ENCODE peak calls at places on chromosomes 16 and 17, in four cellular contexts. A is activated naive CD8-positive, alpha-beta T cell treated with anti-CD3 and anti-CD28 coated beads, Interleukin-2, amount 50 U/mL, for 24 hours; I is posterior cingulate gyrus; T is fibroblast of the aortic adventitia. U is an unnamed sample.

GRCh38 chr16:10827691-10828341 is 9.2 kb upstream of the TVP23A start:
- DNase-seq in A (no peak), I (no peak), T (peak), U (no peak)

GRCh38 chr16:15735610-15736009 is 85.6 kb downstream of the NDE1 start:
- DNase-seq in A (no peak), I (no peak), T (no peak), U (no peak)

GRCh38 chr17:72790194-72790593 is 302.3 kb downstream of the SLC39A11 start:
- DNase-seq in A (no peak), I (no peak), T (no peak), U (no peak)

GRCh38 chr16:5526826-5527225 is 429.2 kb upstream of the EEF2KMT start:
- DNase-seq in A (no peak), I (no peak), T (no peak), U (no peak)

GRCh38 chr17:71084219-71084618 is 914.9 kb downstream of the KCNJ2 start:
- DNase-seq in A (peak), I (peak), T (peak), U (peak)

GRCh38 chr17:54405826-54406225 is 494.8 kb upstream of the TOM1L1 start:
- DNase-seq in A (no peak), I (no peak), T (no peak), U (no peak)

GRCh38 chr17:16516594-16517018 is 24.6 kb upstream of the LRRC75A start:
- DNase-seq in A (no peak), I (peak), T (peak), U (peak)

GRCh38 chr16:85445779-85446222 is 167.3 kb upstream of the GSE1 start:
- DNase-seq in A (no peak), I (no peak), T (peak), U (peak)

GRCh38 chr17:76726766-76727718 is at the start of gene METTL23:
- DNase-seq in A (peak), I (peak), T (peak), U (peak)

GRCh38 chr17:41404024-41404651 is 6.7 kb upstream of the KRT31 start:
- DNase-seq in A (peak), I (no peak), T (peak), U (no peak)

GRCh38 chr17:5825717-5826330 is 241.5 kb upstream of the NLRP1 start:
- DNase-seq in A (no peak), I (no peak), T (no peak), U (no peak)

GRCh38 chr17:49565948-49566491 is 9.7 kb upstream of the NXPH3 start:
- DNase-seq in A (peak), I (peak), T (peak), U (peak)

GRCh38 chr17:74282587-74283370 is 8.7 kb downstream of the DNAI2 start:
- DNase-seq in A (peak), I (no peak), T (peak), U (no peak)

GRCh38 chr17:44374306-44375195 is 10.9 kb upstream of the FAM171A2 start:
- DNase-seq in A (no peak), I (no peak), T (no peak), U (no peak)

GRCh38 chr17:33674685-33675084 is 381.6 kb upstream of the ASIC2 start:
- DNase-seq in A (peak), I (peak), T (peak), U (peak)

GRCh38 chr17:29364691-29365090 is 25.5 kb upstream of the TAOK1 start:
- DNase-seq in A (no peak), I (no peak), T (no peak), U (no peak)

GRCh38 chr16:56481468-56482112 is 30.2 kb downstream of the OGFOD1 start:
- DNase-seq in A (no peak), I (no peak), T (no peak), U (no peak)

GRCh38 chr16:64826374-64826773 is 295.5 kb downstream of the CDH11 start:
- DNase-seq in A (no peak), I (no peak), T (peak), U (no peak)

GRCh38 chr17:61426482-61427304 is 25.5 kb upstream of the TBX4 start:
- DNase-seq in A (no peak), I (no peak), T (no peak), U (no peak)

GRCh38 chr16:53865492-53865863 is 161.5 kb downstream of the FTO start:
- DNase-seq in A (no peak), I (no peak), T (peak), U (no peak)

GRCh38 chr17:45584092-45585036 is 93.8 kb upstream of the PLEKHM1 start:
- DNase-seq in A (peak), I (peak), T (peak), U (no peak)

GRCh38 chr16:53053967-53054669 is 673 bp upstream of the CHD9 start:
- DNase-seq in A (peak), I (no peak), T (peak), U (peak)

GRCh38 chr16:74304164-74304834 is 7.7 kb downstream of the PSMD7 start:
- DNase-seq in A (no peak), I (no peak), T (no peak), U (no peak)

GRCh38 chr17:63596856-63597557 is 3.7 kb upstream of the TACO1 start:
- DNase-seq in A (no peak), I (no peak), T (no peak), U (no peak)

GRCh38 chr17:80007009-80007752 is 28.5 kb downstream of the TBC1D16 start:
- DNase-seq in A (no peak), I (no peak), T (no peak), U (no peak)

GRCh38 chr17:27892542-27892865 is 661 bp downstream of the LYRM9 start:
- DNase-seq in A (no peak), I (no peak), T (no peak), U (no peak)

GRCh38 chr17:29760279-29760721 is 137.6 kb upstream of the CORO6 start:
- DNase-seq in A (peak), I (no peak), T (peak), U (no peak)

GRCh38 chr17:53278466-53278865 is 544.3 kb upstream of the KIF2B start:
- DNase-seq in A (no peak), I (no peak), T (no peak), U (no peak)

GRCh38 chr16:81642943-81643342 is 136.1 kb upstream of the PLCG2 start:
- DNase-seq in A (no peak), I (no peak), T (no peak), U (no peak)

GRCh38 chr16:15925631-15926030 is 23.8 kb upstream of the ABCC1 start:
- DNase-seq in A (no peak), I (no peak), T (no peak), U (no peak)

GRCh38 chr17:80891096-80892018 is 100.3 kb upstream of the CHMP6 start:
- DNase-seq in A (peak), I (no peak), T (peak), U (no peak)

GRCh38 chr16:79997257-79997656 is 396.7 kb upstream of the MAF start:
- DNase-seq in A (no peak), I (no peak), T (no peak), U (no peak)